ENCODE peak calls at places on chromosomes 4 and X, in ten cellular contexts. Z is brain microvascular endothelial cell; M is stimulated activated CD8-positive, alpha-beta memory T cell treated with anti-CD3 and anti-CD28 coated beads, Interleukin-15, amount 100 ng/mL, for 4 hours; E is glomerular endothelial cell; V is effector memory CD4-positive, alpha-beta T cell; T is ACHN; G is activated T-cell treated with anti-CD3 and anti-CD28 coated beads, Interleukin-2, amount 50 U/mL, for 72 hours; R is hypothalamus; Y is ovary; J is SW480. N is an unnamed sample.

GRCh38 chrX:44828008-44828605 is 15.7 kb upstream of the DUSP21 start:
- DNase-seq in T (peak; percentile 42), M (no peak), Z (peak; percentile 80), E (no peak), R (no peak), V (no peak), J (peak; percentile 16), Y (no peak), G (no peak), N (peak; percentile 6)

GRCh38 chr4:139222215-139222614 is 45.2 kb upstream of the ELF2 start:
- DNase-seq in M (no peak), T (no peak), Z (no peak), V (no peak), E (no peak), Y (no peak), G (no peak), J (no peak), R (no peak), N (no peak)

GRCh38 chr4:7938513-7939376 is 916 bp downstream of the AFAP1 start:
- DNase-seq in M (no peak), Y (peak; percentile 60), J (no peak), T (peak; percentile 41), G (peak; percentile 40), Z (no peak), V (no peak), R (no peak), E (no peak), N (no peak)

GRCh38 chrX:65668362-65669310 is 1.2 kb downstream of the MSN start:
- DNase-seq in M (peak; percentile 26), J (peak; percentile 77), Z (peak; percentile 50), V (peak; percentile 53), T (peak; percentile 67), E (no peak), Y (peak; percentile 70), R (peak; percentile 14), G (peak; percentile 58), N (peak; percentile 26)

GRCh38 chr4:77120888-77121508 is 36.0 kb upstream of the CCNG2 start:
- DNase-seq in R (no peak), Z (no peak), Y (no peak), M (no peak), E (no peak), V (no peak), G (no peak), J (no peak), T (no peak), N (no peak)

GRCh38 chr4:101114936-101115372 is 232.4 kb downstream of the PPP3CA start:
- DNase-seq in Y (no peak), M (no peak), T (no peak), G (no peak), R (no peak), Z (peak; percentile 24), J (peak; percentile 87), V (no peak), E (no peak), N (no peak)

GRCh38 chrX:13983734-13984133 is 46.0 kb downstream of the GEMIN8 start:
- DNase-seq in T (no peak), Y (no peak), V (no peak), E (no peak), M (no peak), R (no peak), J (no peak), Z (no peak), G (no peak), N (no peak)

GRCh38 chr4:131635191-131635590 is 1513.9 kb upstream of the PCDH10 start:
- DNase-seq in V (no peak), R (no peak), M (no peak), T (no peak), E (no peak), J (no peak), Y (no peak), G (no peak), Z (no peak), N (no peak)

GRCh38 chr4:139458999-139459398 is 5.1 kb downstream of the RAB33B start:
- DNase-seq in E (no peak), T (peak; percentile 26), V (no peak), G (no peak), Z (no peak), M (no peak), J (no peak), R (no peak), Y (no peak), N (no peak)

N was measured in H54.